ENCODE peak calls at places on chromosomes 13 and 19, in four cellular contexts. One of them, this sample, is unnamed.

GRCh38 chr13:44396963-44397580 is 23.4 kb downstream of the SERP2 start:
- DNase-seq in A549: no peak
- DNase-seq in stomach: no peak
- DNase-seq in heart left ventricle: peak; percentile 43
- DNase-seq in this sample: no peak

GRCh38 chr13:31761951-31762350 is 22.6 kb downstream of the RXFP2 start:
- DNase-seq in heart left ventricle: no peak
- DNase-seq in stomach: no peak
- DNase-seq in A549: no peak
- DNase-seq in this sample: peak; percentile 60

GRCh38 chr13:73059460-73060250 is 850 bp downstream of the KLF5 start:
- DNase-seq in stomach: peak; percentile 75
- DNase-seq in A549: no peak
- DNase-seq in heart left ventricle: peak; percentile 48
- DNase-seq in this sample: peak; percentile 15

GRCh38 chr13:40995997-40996396 is 23.1 kb downstream of the ELF1 start:
- DNase-seq in heart left ventricle: no peak
- DNase-seq in stomach: no peak
- DNase-seq in A549: no peak
- DNase-seq in this sample: no peak

GRCh38 chr13:34750078-34750703 is 191.9 kb upstream of the NBEA start:
- DNase-seq in A549: no peak
- DNase-seq in stomach: no peak
- DNase-seq in heart left ventricle: peak; percentile 33
- DNase-seq in this sample: no peak

GRCh38 chr13:109451726-109452125 is 334.7 kb downstream of the IRS2 start:
- DNase-seq in stomach: no peak
- DNase-seq in heart left ventricle: no peak
- DNase-seq in A549: no peak
- DNase-seq in this sample: no peak

GRCh38 chr19:17183271-17183757 is 31.8 kb upstream of the USE1 start:
- DNase-seq in A549: no peak
- DNase-seq in stomach: no peak
- DNase-seq in heart left ventricle: no peak
- DNase-seq in this sample: no peak

GRCh38 chr19:53977991-53978731 is 13.3 kb upstream of the CACNG6 start:
- DNase-seq in stomach: no peak
- DNase-seq in heart left ventricle: peak; percentile 68
- DNase-seq in A549: peak; percentile 100
- DNase-seq in this sample: peak; percentile 86

GRCh38 chr13:82116422-82116989 is 1765.8 kb downstream of the SLITRK1 start:
- DNase-seq in heart left ventricle: no peak
- DNase-seq in A549: no peak
- DNase-seq in stomach: no peak
- DNase-seq in this sample: no peak

GRCh38 chr19:52896431-52897148 is 845 bp downstream of the ZNF320 start:
- DNase-seq in A549: no peak
- DNase-seq in heart left ventricle: peak; percentile 46
- DNase-seq in stomach: peak; percentile 57
- DNase-seq in this sample: peak; percentile 3

GRCh38 chr13:33279414-33279813 is 6.1 kb downstream of the STARD13 start:
- DNase-seq in heart left ventricle: no peak
- DNase-seq in stomach: no peak
- DNase-seq in A549: peak; percentile 45
- DNase-seq in this sample: no peak

GRCh38 chr13:26459276-26460131 is 98.0 kb upstream of the WASF3 start:
- DNase-seq in heart left ventricle: peak; percentile 79
- DNase-seq in stomach: no peak
- DNase-seq in A549: no peak
- DNase-seq in this sample: no peak

GRCh38 chr19:45357445-45357783 is 13.0 kb downstream of the ERCC2 start:
- DNase-seq in A549: no peak
- DNase-seq in heart left ventricle: no peak
- DNase-seq in stomach: no peak
- DNase-seq in this sample: no peak

DNA sequence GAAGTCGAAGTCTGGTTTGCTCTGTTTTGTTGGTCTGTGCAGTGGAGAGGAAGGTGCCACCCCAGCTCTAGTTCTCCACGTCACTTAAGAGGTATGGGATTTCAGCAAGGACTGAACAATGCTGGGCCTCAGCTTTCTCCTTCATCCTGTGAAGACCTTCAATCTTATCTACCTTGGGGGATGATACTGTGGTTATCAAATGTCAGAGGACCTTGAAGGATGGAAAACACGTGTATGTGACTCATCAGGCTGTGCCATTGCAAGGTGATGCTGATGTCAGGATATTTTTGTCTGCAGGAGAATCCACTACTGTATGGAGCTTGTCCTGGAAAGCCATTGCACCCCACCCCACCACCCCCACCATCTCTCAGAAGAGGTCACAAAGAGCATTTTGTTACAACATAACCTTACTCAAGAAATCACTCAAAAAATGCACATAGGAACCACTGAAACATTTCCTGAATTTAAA is 81.4 kb upstream of the UQCRFS1 start:
- DNase-seq in heart left ventricle: no peak
- DNase-seq in A549: peak; percentile 31
- DNase-seq in stomach: no peak
- DNase-seq in this sample: peak; percentile 53
- TF ChIP-seq CTCF in heart left ventricle: no peak
- TF ChIP-seq CTCF in A549: no peak
- TF ChIP-seq CTCF in stomach: no peak
- TF ChIP-seq CTCF in this sample: no peak

GRCh38 chr19:19260842-19261241 is 12.3 kb downstream of the TM6SF2 start:
- DNase-seq in heart left ventricle: no peak
- DNase-seq in stomach: no peak
- DNase-seq in A549: no peak
- DNase-seq in this sample: no peak
- H3K4me3 ChIP-seq in heart left ventricle: no peak overlapping the region
- H3K4me3 ChIP-seq in stomach: no peak overlapping the region
- H3K4me3 ChIP-seq in A549: no peak overlapping the region
- H3K4me3 ChIP-seq in this sample: no peak overlapping the region

DNA sequence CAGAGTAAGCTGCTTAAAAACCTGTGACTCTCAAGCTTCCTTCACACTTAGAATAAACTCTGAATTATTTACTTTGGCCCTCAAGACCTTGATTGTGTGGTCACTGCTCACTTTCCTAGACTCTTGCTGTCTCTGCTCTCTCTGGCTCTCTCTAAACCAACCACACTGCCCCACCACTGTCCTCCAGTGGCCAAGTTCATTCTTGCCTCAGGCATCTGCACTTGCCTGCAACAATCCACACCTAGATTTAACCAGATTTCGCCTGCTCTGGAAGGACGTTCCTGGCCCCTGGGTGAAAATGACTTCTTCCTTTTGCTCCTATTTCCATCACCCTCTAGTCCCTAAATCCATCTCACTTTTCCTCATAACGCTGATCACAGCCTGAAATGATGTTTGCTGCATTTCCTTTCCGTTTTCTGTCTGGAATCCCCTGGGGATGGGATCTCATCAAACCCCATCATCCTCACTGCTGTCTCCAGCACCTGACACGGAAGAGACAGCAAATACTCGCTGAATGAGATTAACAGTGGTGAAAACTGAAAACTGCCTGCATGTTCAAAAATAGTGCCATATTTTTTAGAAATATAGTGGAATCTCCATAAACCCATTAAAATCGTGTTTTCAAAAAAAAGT is 232.6 kb downstream of the UQCRFS1 start:
- DNase-seq in A549: peak; percentile 20
- DNase-seq in heart left ventricle: no peak
- DNase-seq in stomach: no peak
- DNase-seq in this sample: peak; percentile 61
- TF ChIP-seq CTCF in A549: no peak
- TF ChIP-seq CTCF in heart left ventricle: peak; percentile 30
- TF ChIP-seq CTCF in stomach: no peak
- TF ChIP-seq CTCF in this sample: peak; percentile 77

DNA sequence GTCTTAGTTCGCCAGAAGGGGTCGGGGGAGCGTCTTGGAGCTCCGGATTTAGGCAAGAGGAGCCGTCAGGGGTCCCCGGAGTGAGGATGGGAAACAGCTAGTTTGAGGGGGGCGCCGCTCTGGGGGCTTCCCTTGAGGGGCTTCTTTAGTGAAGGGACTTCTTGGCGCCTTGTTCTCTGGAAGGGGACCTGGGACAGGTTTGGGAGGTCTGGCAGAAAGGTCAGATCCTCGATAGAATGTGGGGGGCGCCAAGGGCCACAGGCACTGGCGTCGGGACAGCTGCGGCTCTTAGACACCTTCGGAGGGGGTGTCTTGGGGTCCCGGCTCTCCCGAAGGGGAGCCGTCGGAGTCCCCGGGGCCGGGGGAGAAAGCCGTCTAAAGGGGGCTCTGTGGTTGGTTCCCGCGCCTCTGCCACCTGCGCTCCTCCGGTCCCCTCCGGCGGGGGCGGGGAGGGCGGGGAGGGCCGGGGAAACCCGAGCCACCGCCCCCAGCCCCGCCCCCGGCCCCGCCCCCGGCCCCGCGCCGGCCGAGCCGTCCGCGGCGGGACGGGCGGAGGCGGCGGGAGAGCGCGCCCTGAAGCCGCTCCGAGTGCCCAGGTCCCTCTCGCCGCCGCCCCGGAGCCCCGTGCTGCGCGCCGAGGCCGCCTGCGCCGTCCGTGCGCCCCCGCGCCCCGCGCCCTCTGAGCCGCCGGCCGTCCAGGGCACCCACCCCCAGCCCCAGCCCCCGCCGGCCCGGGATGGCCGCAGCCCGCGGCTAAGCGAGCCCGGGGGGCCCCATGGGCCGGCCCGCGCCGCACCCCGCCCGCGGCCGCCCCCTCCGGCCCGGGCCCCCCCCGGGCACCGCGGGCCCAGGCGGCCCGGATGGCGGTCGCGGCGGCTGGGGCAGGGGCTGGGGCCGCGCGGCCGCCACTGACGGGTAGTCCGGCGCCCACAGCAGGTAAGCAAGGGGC is at the start of gene NRTN:
- DNase-seq in heart left ventricle: no peak
- DNase-seq in stomach: peak; percentile 69
- DNase-seq in A549: no peak
- DNase-seq in this sample: no peak
- H3K4me3 ChIP-seq in heart left ventricle: peak within 1 kb of the TSS; percentile 53
- H3K4me3 ChIP-seq in stomach: peak within 1 kb of the TSS; percentile 56
- H3K4me3 ChIP-seq in A549: peak within 1 kb of the TSS; percentile 43
- H3K4me3 ChIP-seq in this sample: no peak within 1 kb of the TSS

GRCh38 chr19:7679017-7679720 is 1.5 kb upstream of the TRAPPC5 start:
- DNase-seq in A549: peak; percentile 30
- DNase-seq in heart left ventricle: no peak
- DNase-seq in stomach: no peak
- DNase-seq in this sample: no peak
- TF ChIP-seq CTCF in A549: no peak
- TF ChIP-seq CTCF in heart left ventricle: no peak
- TF ChIP-seq CTCF in stomach: no peak
- TF ChIP-seq CTCF in this sample: no peak

GRCh38 chr19:40445637-40445944 is 1.5 kb upstream of the SERTAD3 start:
- DNase-seq in stomach: no peak
- DNase-seq in A549: no peak
- DNase-seq in heart left ventricle: no peak
- DNase-seq in this sample: no peak
- H3K4me3 ChIP-seq in stomach: no peak overlapping the region
- H3K4me3 ChIP-seq in A549: no peak overlapping the region
- H3K4me3 ChIP-seq in heart left ventricle: no peak overlapping the region
- H3K4me3 ChIP-seq in this sample: no peak overlapping the region

GRCh38 chr13:36512771-36513170 is 80.5 kb downstream of the CCNA1 start:
- DNase-seq in A549: no peak
- DNase-seq in stomach: no peak
- DNase-seq in heart left ventricle: no peak
- DNase-seq in this sample: no peak

GRCh38 chr13:36509369-36509768 is 77.1 kb downstream of the CCNA1 start:
- DNase-seq in stomach: no peak
- DNase-seq in A549: no peak
- DNase-seq in heart left ventricle: no peak
- DNase-seq in this sample: no peak
- TF ChIP-seq CTCF in stomach: no peak
- TF ChIP-seq CTCF in A549: no peak
- TF ChIP-seq CTCF in heart left ventricle: no peak
- TF ChIP-seq CTCF in this sample: no peak